ENCODE peak calls at places on chromosomes 5 and 9, in five cellular contexts. V, P, C, E and S are unnamed samples.

GRCh38 chr9:22158983-22159382 is 149.9 kb upstream of the CDKN2B start:
- DNase-seq in V (no peak), P (peak; percentile 41), C (no peak), E (no peak), S (no peak)

GRCh38 chr9:37910271-37910670 is 6.3 kb upstream of the SLC25A51 start:
- DNase-seq in V (no peak), P (no peak), C (no peak), E (no peak), S (no peak)

GRCh38 chr9:2677927-2678889 is 39.1 kb upstream of the KCNV2 start:
- DNase-seq in V (no peak), P (no peak), C (no peak), E (no peak), S (no peak)

GRCh38 chr5:83377131-83377865 is 94.2 kb upstream of the VCAN start:
- DNase-seq in V (peak; percentile 62), P (no peak), C (no peak), E (no peak), S (no peak)

GRCh38 chr9:69573666-69574456 is 98.3 kb downstream of the APBA1 start:
- DNase-seq in V (peak; percentile 19), P (no peak), C (no peak), E (no peak), S (no peak)

GRCh38 chr5:4572297-4572696 is 567.8 kb upstream of the ADAMTS16 start:
- DNase-seq in V (no peak), P (no peak), C (no peak), E (no peak), S (no peak)

GRCh38 chr5:54257366-54258118 is 52.8 kb downstream of the ARL15 start:
- DNase-seq in V (peak; percentile 74), P (no peak), C (no peak), E (no peak), S (no peak)

GRCh38 chr9:116288658-116289057 is 135.1 kb downstream of the PAPPA start:
- DNase-seq in V (peak; percentile 96), P (no peak), C (no peak), E (no peak), S (no peak)

GRCh38 chr9:106932178-106932577 is 69.2 kb downstream of the ZNF462 start:
- DNase-seq in V (no peak), P (no peak), C (no peak), E (no peak), S (no peak)

GRCh38 chr9:37968228-37968672 is 64.3 kb upstream of the SLC25A51 start:
- DNase-seq in V (peak; percentile 80), P (no peak), C (no peak), E (no peak), S (no peak)

GRCh38 chr5:54644226-54644625 is 126.7 kb downstream of the SNX18 start:
- DNase-seq in V (peak; percentile 94), P (no peak), C (no peak), E (no peak), S (no peak)

GRCh38 chr5:174559141-174559540 is 165.2 kb upstream of the MSX2 start:
- DNase-seq in V (peak; percentile 41), P (no peak), C (no peak), E (no peak), S (no peak)

GRCh38 chr5:145345883-145346282 is 489.3 kb downstream of the PRELID2 start:
- DNase-seq in V (no peak), P (no peak), C (no peak), E (no peak), S (no peak)

GRCh38 chr9:110095776-110096175 is 112.2 kb downstream of the C9orf152 start:
- DNase-seq in V (peak; percentile 52), P (no peak), C (no peak), E (no peak), S (no peak)

GRCh38 chr5:2642684-2643325 is 108.7 kb downstream of the IRX2 start:
- DNase-seq in V (no peak), P (no peak), C (no peak), E (no peak), S (no peak)

GRCh38 chr5:20575515-20575914 is 587.5 kb upstream of the CDH18 start:
- DNase-seq in V (no peak), P (no peak), C (no peak), E (peak; percentile 44), S (no peak)

GRCh38 chr9:96150324-96151023 is 151.5 kb downstream of the HSD17B3 start:
- DNase-seq in V (no peak), P (no peak), C (no peak), E (no peak), S (no peak)

GRCh38 chr5:87300744-87301143 is 33.1 kb downstream of the RASA1 start:
- DNase-seq in V (peak; percentile 94), P (no peak), C (no peak), E (no peak), S (no peak)

GRCh38 chr9:98132158-98132557 is 13.1 kb upstream of the TRIM14 start:
- DNase-seq in V (no peak), P (no peak), C (no peak), E (no peak), S (no peak)

GRCh38 chr9:35675732-35676392 is 2.1 kb downstream of the CA9 start:
- DNase-seq in V (no peak), P (no peak), C (peak; percentile 87), E (peak; percentile 89), S (peak; percentile 72)

GRCh38 chr9:14608521-14608920 is 84.7 kb downstream of the ZDHHC21 start:
- DNase-seq in V (no peak), P (no peak), C (no peak), E (no peak), S (no peak)

GRCh38 chr5:79229357-79230174 is 6.4 kb upstream of the JMY start:
- DNase-seq in V (peak; percentile 90), P (no peak), C (no peak), E (no peak), S (no peak)

GRCh38 chr5:142512680-142513042 is 173.2 kb downstream of the FGF1 start:
- DNase-seq in V (peak; percentile 31), P (no peak), C (no peak), E (no peak), S (no peak)

GRCh38 chr9:130658893-130659698 is 5.3 kb upstream of the PRDM12 start:
- DNase-seq in V (no peak), P (no peak), C (no peak), E (no peak), S (peak; percentile 52)

GRCh38 chr5:150609843-150610584 is 30.4 kb upstream of the SYNPO start:
- DNase-seq in V (no peak), P (peak; percentile 95), C (no peak), E (peak; percentile 64), S (no peak)

GRCh38 chr9:116267021-116267420 is 113.4 kb downstream of the PAPPA start:
- DNase-seq in V (peak; percentile 78), P (no peak), C (no peak), E (no peak), S (no peak)

DNA sequence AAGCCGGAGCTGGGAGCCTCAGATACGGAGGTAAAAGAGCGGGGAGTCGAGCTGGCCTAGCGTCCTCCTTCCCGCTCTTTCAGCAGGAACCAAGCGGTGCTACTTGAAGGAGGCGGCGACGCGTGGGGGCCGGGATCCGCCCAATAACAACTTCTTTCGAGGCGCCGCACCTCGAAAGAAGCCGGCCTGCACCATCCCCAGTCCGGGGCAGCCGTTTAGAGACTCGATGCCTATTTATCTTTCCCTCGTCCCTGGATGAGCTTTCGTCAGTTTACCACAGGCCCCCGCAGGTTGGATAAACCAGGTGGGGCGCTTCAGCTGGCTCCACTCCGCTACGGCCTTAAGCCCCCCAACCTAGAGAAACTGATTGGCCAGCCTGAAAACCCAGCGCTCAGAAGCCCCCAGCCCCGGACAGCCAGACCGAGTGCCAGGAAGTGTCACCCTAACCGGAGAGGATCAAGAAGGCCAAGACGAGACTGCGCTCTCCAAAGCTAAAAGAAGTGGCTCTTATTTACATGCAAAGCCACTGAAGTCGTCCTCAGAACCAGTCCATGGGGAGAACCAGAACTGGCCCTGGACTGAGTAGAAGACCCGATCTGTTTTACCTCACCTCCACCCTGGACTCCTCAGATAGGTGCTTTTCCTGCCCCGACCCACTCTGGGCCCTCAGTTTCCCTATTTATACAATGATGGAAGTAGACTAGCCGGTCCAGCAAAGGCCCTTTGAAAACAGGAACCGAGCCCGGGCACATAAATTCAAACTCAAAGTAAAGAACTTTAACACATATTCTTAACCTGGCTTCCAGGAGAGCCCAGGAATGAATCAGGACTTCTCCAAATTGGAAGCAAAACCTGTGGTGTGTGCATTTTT is 1.4 kb downstream of the HAND1 start:
- DNase-seq in V (no peak), P (no peak), C (no peak), E (no peak), S (no peak)
- H3K4me1 ChIP-seq in V (peaks cover 10% of the 10 kb centered on the region), P (peaks cover 30% of the 10 kb centered on the region), C (peaks cover 10% of the 10 kb centered on the region), E (peaks cover 26% of the 10 kb centered on the region), S (peaks cover 3% of the 10 kb centered on the region)

GRCh38 chr5:139298242-139298641 is 4.7 kb downstream of the MATR3 start:
- DNase-seq in V (no peak), P (no peak), C (no peak), E (no peak), S (no peak)

GRCh38 chr5:139296198-139296597 is 2.7 kb downstream of the MATR3 start:
- DNase-seq in V (no peak), P (no peak), C (no peak), E (no peak), S (no peak)

GRCh38 chr5:139295692-139296091 is 2.2 kb downstream of the MATR3 start:
- DNase-seq in V (no peak), P (no peak), C (no peak), E (no peak), S (no peak)

GRCh38 chr5:139297439-139298133 is 4.0 kb downstream of the MATR3 start:
- DNase-seq in V (no peak), P (no peak), C (no peak), E (no peak), S (no peak)

GRCh38 chr5:139296862-139297326 is 3.4 kb downstream of the MATR3 start:
- DNase-seq in V (no peak), P (no peak), C (no peak), E (no peak), S (no peak)
- H3K4me3 ChIP-seq in V (no peak overlapping the region), P (no peak overlapping the region), C (no peak overlapping the region), E (no peak overlapping the region), S (no peak overlapping the region)

GRCh38 chr9:89524888-89525385 is 27.0 kb upstream of the SEMA4D start:
- DNase-seq in V (no peak), P (no peak), C (no peak), E (no peak), S (no peak)
- H3K4me1 ChIP-seq in V (no peaks in the 10 kb centered on the region), P (no peaks in the 10 kb centered on the region), C (peaks cover 4% of the 10 kb centered on the region), E (no peaks in the 10 kb centered on the region), S (no peaks in the 10 kb centered on the region)

GRCh38 chr5:67287795-67288194 is 91.2 kb upstream of the CD180 start:
- DNase-seq in V (no peak), P (no peak), C (no peak), E (no peak), S (no peak)
- H3K4me3 ChIP-seq in V (no peak overlapping the region), P (no peak overlapping the region), C (no peak overlapping the region), E (no peak overlapping the region), S (no peak overlapping the region)

DNA sequence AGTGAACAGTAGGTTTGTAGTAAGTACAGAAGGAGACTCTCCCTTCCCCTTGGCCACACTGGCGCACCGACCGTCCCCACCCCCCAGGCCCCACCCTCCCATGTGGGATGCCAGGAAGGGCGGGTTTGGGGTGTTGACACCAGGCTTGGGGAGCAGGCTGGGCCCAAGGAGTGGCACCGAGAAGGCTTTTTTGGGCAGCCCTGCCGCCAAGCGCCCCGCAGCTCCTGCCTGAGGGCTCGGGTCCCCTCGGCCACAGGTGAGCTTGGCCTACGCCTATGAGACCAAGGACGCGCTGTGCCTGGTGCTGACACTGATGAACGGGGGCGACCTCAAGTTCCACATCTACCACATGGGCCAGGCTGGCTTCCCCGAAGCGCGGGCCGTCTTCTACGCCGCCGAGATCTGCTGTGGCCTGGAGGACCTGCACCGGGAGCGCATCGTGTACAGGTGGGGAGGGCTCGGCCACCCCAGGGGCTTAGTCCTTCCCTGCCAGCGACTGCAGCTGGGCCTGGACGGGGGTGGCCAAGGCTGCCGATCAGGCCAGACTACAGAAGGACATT is 7.3 kb downstream of the GRK6 start:
- DNase-seq in V (no peak), P (no peak), C (no peak), E (no peak), S (no peak)
- H3K4me1 ChIP-seq in V (peaks cover 14% of the 10 kb centered on the region), P (peaks cover 14% of the 10 kb centered on the region), C (no peaks in the 10 kb centered on the region), E (no peaks in the 10 kb centered on the region), S (no peaks in the 10 kb centered on the region)

GRCh38 chr9:9612755-9613154 is 1000.0 kb downstream of the PTPRD start:
- DNase-seq in V (no peak), P (no peak), C (no peak), E (no peak), S (no peak)
- H3K4me3 ChIP-seq in V (no peak overlapping the region), P (no peak overlapping the region), C (no peak overlapping the region), E (no peak overlapping the region), S (no peak overlapping the region)